ENCODE peak calls at places on chromosome 5, in eight cellular contexts. K, L, E, D, P, B, F and I are unnamed samples.

GRCh38 chr5:131281133-131281867 is 17.4 kb downstream of the CDC42SE2 start:
- DNase-seq in K (no peak), L (no peak), E (no peak), D (no peak), P (no peak), B (peak; percentile 17), F (no peak), I (peak; percentile 54)

GRCh38 chr5:155136451-155136850 is 122.9 kb downstream of the KIF4B start:
- DNase-seq in K (no peak), L (no peak), E (no peak), D (no peak), P (no peak), B (no peak), F (no peak), I (no peak)

GRCh38 chr5:107431998-107432397 is 238.7 kb downstream of the EFNA5 start:
- DNase-seq in K (no peak), L (no peak), E (no peak), D (no peak), P (no peak), B (peak; percentile 63), F (peak; percentile 56), I (no peak)

GRCh38 chr5:14726066-14726838 is 61.7 kb downstream of the OTULIN start:
- DNase-seq in K (no peak), L (no peak), E (no peak), D (no peak), P (no peak), B (peak; percentile 76), F (peak; percentile 48), I (no peak)

GRCh38 chr5:72651109-72651508 is 143.9 kb upstream of the ZNF366 start:
- DNase-seq in K (no peak), L (no peak), E (no peak), D (no peak), P (no peak), B (no peak), F (no peak), I (no peak)

GRCh38 chr5:43315262-43315661 is 2.0 kb upstream of the HMGCS1 start:
- DNase-seq in K (no peak), L (no peak), E (no peak), D (no peak), P (no peak), B (peak; percentile 57), F (no peak), I (no peak)

GRCh38 chr5:169538935-169539334 is 44.6 kb upstream of the SPDL1 start:
- DNase-seq in K (no peak), L (no peak), E (no peak), D (peak; percentile 38), P (no peak), B (no peak), F (no peak), I (no peak)

GRCh38 chr5:14668247-14668646 is 3.7 kb downstream of the OTULIN start:
- DNase-seq in K (no peak), L (peak; percentile 35), E (peak; percentile 60), D (no peak), P (no peak), B (no peak), F (no peak), I (no peak)

GRCh38 chr5:59829389-59829788 is 64.1 kb downstream of the PDE4D start:
- DNase-seq in K (no peak), L (no peak), E (no peak), D (no peak), P (no peak), B (peak; percentile 79), F (peak; percentile 90), I (no peak)

GRCh38 chr5:88145603-88146467 is 122.8 kb downstream of the TMEM161B start:
- DNase-seq in K (no peak), L (no peak), E (no peak), D (no peak), P (no peak), B (no peak), F (peak; percentile 9), I (no peak)

GRCh38 chr5:149940077-149940574 is 4.5 kb downstream of the PDE6A start:
- DNase-seq in K (no peak), L (no peak), E (no peak), D (no peak), P (no peak), B (no peak), F (peak; percentile 50), I (peak; percentile 33)

GRCh38 chr5:17879276-17879675 is 245.0 kb downstream of the TAF11L14 start:
- DNase-seq in K (no peak), L (no peak), E (no peak), D (no peak), P (no peak), B (no peak), F (no peak), I (no peak)
- H3K9me3 ChIP-seq in K (no peaks in the 10 kb centered on the region), L (peaks cover 9% of the 10 kb centered on the region), E (peaks cover 4% of the 10 kb centered on the region), D (no peaks in the 10 kb centered on the region), P (no peaks in the 10 kb centered on the region), B (no peaks in the 10 kb centered on the region), F (no peaks in the 10 kb centered on the region), I (no peaks in the 10 kb centered on the region)

GRCh38 chr5:180250329-180250728 is 41.3 kb upstream of the RASGEF1C start:
- DNase-seq in K (no peak), L (no peak), E (no peak), D (no peak), P (no peak), B (no peak), F (no peak), I (no peak)

GRCh38 chr5:180253036-180253824 is 38.7 kb downstream of the MAPK9 start:
- DNase-seq in K (no peak), L (no peak), E (no peak), D (no peak), P (no peak), B (no peak), F (no peak), I (no peak)

GRCh38 chr5:180251141-180251540 is 40.7 kb downstream of the MAPK9 start:
- DNase-seq in K (no peak), L (no peak), E (no peak), D (no peak), P (no peak), B (no peak), F (no peak), I (no peak)

DNA sequence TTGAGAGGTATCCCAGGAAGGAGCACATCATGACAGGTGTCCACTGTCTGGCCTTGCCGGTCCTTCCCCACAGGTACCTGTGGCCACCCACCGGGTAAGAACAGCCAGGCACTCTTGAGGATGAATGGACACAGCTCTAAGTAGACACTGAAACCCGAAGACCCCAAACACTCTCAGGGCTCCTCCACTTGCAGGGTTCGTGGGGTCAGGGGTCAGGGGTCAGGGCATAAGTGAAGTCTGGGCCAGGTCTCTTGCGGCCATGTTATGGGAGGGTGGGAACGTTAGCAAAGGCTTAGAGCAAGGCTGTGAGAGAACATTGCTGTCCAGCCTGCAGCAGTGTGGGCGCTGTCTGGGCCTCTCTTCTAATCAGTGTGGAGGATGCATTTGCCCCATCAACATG is 40.0 kb downstream of the MAPK9 start:
- DNase-seq in K (no peak), L (no peak), E (no peak), D (no peak), P (no peak), B (no peak), F (no peak), I (no peak)
- H3K9me3 ChIP-seq in K (peaks cover 18% of the 10 kb centered on the region), L (peaks cover 25% of the 10 kb centered on the region), E (peaks cover 54% of the 10 kb centered on the region), D (peaks cover 70% of the 10 kb centered on the region), P (no peaks in the 10 kb centered on the region), B (peaks cover 71% of the 10 kb centered on the region), F (no peaks in the 10 kb centered on the region), I (no peaks in the 10 kb centered on the region)

DNA sequence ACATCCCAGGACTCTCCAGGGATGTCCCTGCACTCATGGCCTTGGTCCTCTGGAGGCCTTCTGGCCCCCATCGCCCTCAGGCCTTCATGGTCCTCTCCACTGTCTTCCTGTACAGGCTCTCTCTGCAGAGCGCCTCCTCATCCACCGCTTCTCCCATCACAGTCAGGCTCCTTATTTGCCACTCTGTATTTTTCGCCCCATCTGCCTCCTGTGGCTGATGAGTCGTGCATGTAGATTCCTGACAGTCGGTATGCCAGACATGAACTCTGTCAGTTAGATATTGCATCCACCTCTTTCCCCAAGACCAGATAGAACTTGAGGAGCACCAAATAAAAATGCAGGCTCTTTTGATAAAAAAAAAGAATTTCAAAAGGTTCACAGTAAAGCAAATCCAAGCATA is 362.8 kb downstream of the IRX1 start:
- DNase-seq in K (no peak), L (no peak), E (no peak), D (no peak), P (no peak), B (no peak), F (no peak), I (no peak)
- H3K9me3 ChIP-seq in K (no peaks in the 10 kb centered on the region), L (peaks cover 35% of the 10 kb centered on the region), E (no peaks in the 10 kb centered on the region), D (no peaks in the 10 kb centered on the region), P (no peaks in the 10 kb centered on the region), B (peaks cover 44% of the 10 kb centered on the region), F (no peaks in the 10 kb centered on the region), I (no peaks in the 10 kb centered on the region)

GRCh38 chr5:2863133-2863532 is 111.7 kb upstream of the IRX2 start:
- DNase-seq in K (no peak), L (no peak), E (peak; percentile 11), D (no peak), P (no peak), B (no peak), F (no peak), I (no peak)
- H3K9me3 ChIP-seq in K (no peaks in the 10 kb centered on the region), L (peaks cover 16% of the 10 kb centered on the region), E (no peaks in the 10 kb centered on the region), D (no peaks in the 10 kb centered on the region), P (no peaks in the 10 kb centered on the region), B (peaks cover 38% of the 10 kb centered on the region), F (no peaks in the 10 kb centered on the region), I (no peaks in the 10 kb centered on the region)

GRCh38 chr5:153937661-153938060 is 101.0 kb downstream of the FAM114A2 start:
- DNase-seq in K (no peak), L (no peak), E (no peak), D (no peak), P (no peak), B (no peak), F (no peak), I (no peak)
- H3K9me3 ChIP-seq in K (peaks cover 6% of the 10 kb centered on the region), L (peaks cover 5% of the 10 kb centered on the region), E (peaks cover 22% of the 10 kb centered on the region), D (peaks cover 11% of the 10 kb centered on the region), P (no peaks in the 10 kb centered on the region), B (peaks cover 23% of the 10 kb centered on the region), F (no peaks in the 10 kb centered on the region), I (no peaks in the 10 kb centered on the region)

DNA sequence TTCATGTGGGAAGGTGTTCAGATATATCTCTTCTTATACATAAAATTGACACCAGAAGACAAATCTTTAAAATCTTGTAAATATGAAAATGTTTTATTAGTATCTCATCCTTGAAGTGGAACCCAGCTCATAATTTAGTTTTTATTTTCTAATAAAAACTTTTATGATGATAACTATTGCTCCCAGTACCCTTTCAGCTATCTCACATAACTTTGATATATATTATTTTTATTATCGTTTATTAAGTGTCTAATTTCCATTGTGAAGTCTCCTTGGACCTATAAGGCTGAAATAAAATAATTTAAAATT is 16.0 kb downstream of the PCDHB15 start:
- DNase-seq in K (no peak), L (no peak), E (no peak), D (no peak), P (no peak), B (no peak), F (no peak), I (no peak)
- H3K9me3 ChIP-seq in K (peaks cover 78% of the 10 kb centered on the region), L (peaks cover 62% of the 10 kb centered on the region), E (peaks cover 40% of the 10 kb centered on the region), D (peaks cover 46% of the 10 kb centered on the region), P (peaks cover 15% of the 10 kb centered on the region), B (peaks cover 48% of the 10 kb centered on the region), F (no peaks in the 10 kb centered on the region), I (peaks cover 4% of the 10 kb centered on the region)